ENCODE peak calls at places on chromosomes 16 and 17, in six cellular contexts. P, U, R, F, C and O are unnamed samples.

GRCh38 chr17:14942511-14943185 is 322.5 kb downstream of the PMP22 start:
- DNase-seq in R (no peak), F (no peak), P (no peak), U (no peak), C (no peak), O (peak)

GRCh38 chr16:27862953-27863352 is 200.6 kb downstream of the GSG1L start:
- DNase-seq in P (no peak), R (no peak), C (no peak), F (no peak), U (no peak), O (no peak)

GRCh38 chr16:27685802-27686201 is 135.9 kb downstream of the KATNIP start:
- DNase-seq in C (no peak), U (peak), F (no peak), P (no peak), R (no peak), O (peak)

GRCh38 chr16:87740909-87741424 is 24.8 kb downstream of the KLHDC4 start:
- DNase-seq in C (no peak), R (no peak), U (peak), F (no peak), P (no peak), O (no peak)

GRCh38 chr17:7177210-7177953 is 1.8 kb downstream of the ASGR1 start:
- DNase-seq in U (peak), P (peak), R (peak), C (peak), F (peak), O (peak)

GRCh38 chr16:87979352-87979751 is 28.1 kb downstream of the BANP start:
- DNase-seq in P (no peak), U (no peak), C (no peak), R (no peak), F (no peak), O (no peak)

GRCh38 chr16:87101903-87102302 is 215.3 kb downstream of the C16orf95 start:
- DNase-seq in R (no peak), P (no peak), U (peak), F (no peak), C (no peak), O (no peak)

GRCh38 chr17:47633996-47634395 is 15.7 kb upstream of the KPNB1 start:
- DNase-seq in C (no peak), U (no peak), P (no peak), F (no peak), R (no peak), O (no peak)

GRCh38 chr16:88321635-88322499 is 60.9 kb upstream of the ZNF469 start:
- DNase-seq in R (no peak), F (no peak), P (no peak), C (no peak), U (no peak), O (no peak)

GRCh38 chr16:57041182-57042156 is 50.9 kb upstream of the CPNE2 start:
- DNase-seq in R (no peak), P (no peak), U (no peak), F (no peak), C (no peak), O (no peak)

GRCh38 chr16:17379121-17379571 is 91.6 kb downstream of the XYLT1 start:
- DNase-seq in F (no peak), P (no peak), R (no peak), C (peak), U (peak), O (no peak)

GRCh38 chr16:4261557-4262172 is 11.2 kb downstream of the TFAP4 start:
- DNase-seq in C (peak), P (peak), R (peak), U (peak), F (peak), O (peak)

GRCh38 chr17:15334266-15334665 is 7.1 kb downstream of the TEKT3 start:
- DNase-seq in C (peak), R (no peak), F (no peak), P (no peak), U (no peak), O (peak)

GRCh38 chr16:86511317-86512161 is 1.2 kb downstream of the FOXF1 start:
- DNase-seq in P (no peak), C (no peak), R (peak), F (peak), U (peak), O (peak)

GRCh38 chr17:35821308-35821707 is 12.0 kb downstream of the TAF15 start:
- DNase-seq in R (no peak), C (no peak), F (no peak), P (no peak), U (no peak), O (no peak)

GRCh38 chr16:54568897-54569807 is 282.6 kb upstream of the IRX3 start:
- DNase-seq in R (no peak), P (no peak), U (no peak), C (no peak), F (no peak), O (no peak)

GRCh38 chr17:50200447-50201225 is 795 bp downstream of the COL1A1 start:
- DNase-seq in P (peak), U (peak), C (peak), F (peak), R (peak), O (peak)

GRCh38 chr17:77769215-77769614 is 189.3 kb upstream of the TNRC6C start:
- DNase-seq in U (peak), R (no peak), P (no peak), C (no peak), F (no peak), O (no peak)

GRCh38 chr17:59727817-59728533 is 20.5 kb downstream of the VMP1 start:
- DNase-seq in U (no peak), R (no peak), C (no peak), P (no peak), F (no peak), O (no peak)

GRCh38 chr16:12719972-12720371 is 83.7 kb downstream of the CPPED1 start:
- DNase-seq in R (no peak), P (no peak), C (no peak), U (no peak), F (no peak), O (no peak)

GRCh38 chr16:17160285-17160854 is 310.4 kb downstream of the XYLT1 start:
- DNase-seq in F (no peak), P (peak), U (peak), R (peak), C (no peak), O (no peak)

GRCh38 chr17:35345926-35346771 is 27.3 kb downstream of the SLFN11 start:
- DNase-seq in C (peak), R (peak), U (peak), F (peak), P (peak), O (peak)

GRCh38 chr17:83054518-83055125 is 24.8 kb upstream of the METRNL start:
- DNase-seq in F (no peak), U (no peak), R (no peak), C (no peak), P (peak), O (no peak)

GRCh38 chr17:49285716-49286115 is 55.1 kb upstream of the PHOSPHO1 start:
- DNase-seq in R (no peak), U (no peak), C (no peak), P (no peak), F (peak), O (no peak)

GRCh38 chr16:31007684-31008083 is 2.8 kb downstream of the STX1B start:
- DNase-seq in U (no peak), F (no peak), C (no peak), P (no peak), R (no peak), O (no peak)

GRCh38 chr17:73289549-73290254 is 22.1 kb downstream of the CDC42EP4 start:
- DNase-seq in C (no peak), R (no peak), U (no peak), F (no peak), P (no peak), O (no peak)

GRCh38 chr17:64507418-64507766 is 615 bp downstream of the CEP95 start:
- DNase-seq in R (peak), P (no peak), U (peak), C (peak), F (peak), O (peak)

GRCh38 chr17:69539781-69540319 is 125.4 kb downstream of the MAP2K6 start:
- DNase-seq in F (no peak), R (no peak), U (peak), C (peak), P (no peak), O (peak)

GRCh38 chr17:51056813-51057510 is 63.7 kb downstream of the SPAG9 start:
- DNase-seq in F (peak), U (peak), R (peak), P (peak), C (peak), O (peak)

GRCh38 chr17:43211480-43212402 is at the start of gene TMEM106A:
- DNase-seq in R (peak), P (peak), C (peak), U (peak), F (peak), O (peak)

GRCh38 chr16:85520853-85521736 is 92.0 kb upstream of the GSE1 start:
- DNase-seq in P (no peak), F (no peak), U (no peak), C (peak), R (no peak), O (no peak)

GRCh38 chr16:2784536-2785100 is 2.7 kb downstream of the PRSS33 start:
- DNase-seq in C (no peak), U (no peak), F (peak), R (no peak), P (no peak), O (no peak)

GRCh38 chr17:20059728-20060188 is 50.6 kb downstream of the SPECC1 start:
- DNase-seq in C (peak), R (no peak), P (no peak), F (no peak), U (peak), O (peak)
- H4K91ac ChIP-seq in C (no peak), R (no peak), P (no peak), F (no peak), U (no peak), O (no peak)

GRCh38 chr16:62475573-62475972 is 439.3 kb upstream of the CDH8 start:
- DNase-seq in R (no peak), F (no peak), P (no peak), U (no peak), C (no peak), O (peak)
- H3K14ac ChIP-seq in R (no peak), F (no peak), P (no peak), U (no peak), C (no peak), O (no peak)

GRCh38 chr17:29165261-29165660 is 14.9 kb downstream of the MYO18A start:
- DNase-seq in U (no peak), R (no peak), P (no peak), C (no peak), F (no peak), O (no peak)
- H4K91ac ChIP-seq in U (no peak), R (no peak), P (no peak), C (no peak), F (no peak), O (no peak)

DNA sequence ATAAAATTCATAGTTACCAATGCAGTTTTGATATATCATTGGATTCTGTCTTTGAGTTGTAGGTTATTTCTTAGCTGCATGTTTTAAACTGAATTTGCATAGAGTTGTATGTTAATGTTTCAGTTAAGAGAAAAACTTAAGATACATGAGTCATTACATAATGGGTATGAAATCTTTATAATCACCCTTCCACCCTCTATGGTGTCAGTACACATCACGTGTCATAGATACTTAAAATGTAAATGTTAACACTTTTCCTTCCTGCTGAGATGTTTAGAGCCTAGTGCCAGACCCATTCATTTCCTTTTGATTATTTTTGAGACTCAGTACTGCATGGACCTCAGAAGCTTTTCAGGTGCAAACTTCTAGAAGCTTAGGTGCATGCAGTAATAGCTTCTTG is 20.5 kb downstream of the ZNF207 start:
- DNase-seq in U (no peak), C (no peak), P (no peak), F (no peak), R (no peak), O (no peak)
- H3K14ac ChIP-seq in U (no peak), C (no peak), P (no peak), F (no peak), R (no peak), O (no peak)